ENCODE peak calls at places on chromosomes 5 and 9, in ten cellular contexts. R is stomach, B is HCT116, D is spleen, G is transverse colon, I is endothelial cell of umbilical vein, T is GM23338, K is prostate gland, X is HepG2, H is HL-60. M is an unnamed sample.

GRCh38 chr5:57441557-57441956 is 41.1 kb downstream of the ACTBL2 start:
- DNase-seq in R (no peak), B (no peak), D (no peak), G (no peak), I (peak; percentile 98), T (no peak), K (no peak), X (no peak), H (no peak), M (no peak)

GRCh38 chr5:122704247-122705036 is 70.4 kb upstream of the SNX2 start:
- DNase-seq in R (no peak), B (peak; percentile 43), D (no peak), G (no peak), I (peak; percentile 39), T (peak; percentile 78), K (peak; percentile 10), X (peak; percentile 45), H (no peak), M (no peak)

GRCh38 chr5:78654386-78654785 is 5.8 kb upstream of the LHFPL2 start:
- DNase-seq in R (no peak), B (no peak), D (no peak), G (no peak), I (no peak), T (no peak), K (no peak), X (no peak), H (no peak), M (no peak)

GRCh38 chr5:2399804-2400203 is 351.7 kb downstream of the IRX2 start:
- DNase-seq in R (no peak), B (no peak), D (peak; percentile 50), G (no peak), I (no peak), T (no peak), K (no peak), X (no peak), H (no peak), M (no peak)

GRCh38 chr9:96435345-96435744 is 14.6 kb upstream of the HABP4 start:
- DNase-seq in R (no peak), B (no peak), D (no peak), G (no peak), I (no peak), T (no peak), K (no peak), X (peak; percentile 55), H (no peak), M (no peak)

GRCh38 chr5:177188775-177189174 is 55.2 kb downstream of the NSD1 start:
- DNase-seq in R (no peak), B (no peak), D (no peak), G (no peak), I (no peak), T (no peak), K (no peak), X (no peak), H (no peak), M (no peak)

GRCh38 chr9:17191095-17191494 is 56.3 kb downstream of the CNTLN start:
- DNase-seq in R (no peak), B (no peak), D (no peak), G (no peak), I (peak; percentile 45), T (no peak), K (no peak), X (no peak), H (no peak), M (no peak)

GRCh38 chr5:126471875-126472537 is 48.8 kb downstream of the GRAMD2B start:
- DNase-seq in R (no peak), B (no peak), D (no peak), G (no peak), I (peak; percentile 14), T (no peak), K (no peak), X (peak; percentile 78), H (no peak), M (no peak)

GRCh38 chr5:160398806-160399205 is 1.0 kb downstream of the FAM200C start:
- DNase-seq in R (no peak), B (no peak), D (no peak), G (no peak), I (no peak), T (no peak), K (no peak), X (no peak), H (no peak), M (no peak)

GRCh38 chr9:126773004-126773607 is 31.7 kb upstream of the ZBTB43 start:
- DNase-seq in R (no peak), B (no peak), D (no peak), G (no peak), I (no peak), T (peak; percentile 87), K (no peak), X (peak; percentile 32), H (peak; percentile 20), M (no peak)

GRCh38 chr5:143001764-143002351 is 231.7 kb downstream of the ARHGAP26 start:
- DNase-seq in R (no peak), B (no peak), D (peak; percentile 74), G (no peak), I (peak; percentile 54), T (peak; percentile 39), K (no peak), X (no peak), H (peak; percentile 30), M (no peak)

GRCh38 chr5:15026011-15026481 is 154.5 kb upstream of the ANKH start:
- DNase-seq in R (no peak), B (no peak), D (no peak), G (no peak), I (no peak), T (no peak), K (no peak), X (no peak), H (no peak), M (no peak)

GRCh38 chr5:57698785-57699184 is 216.2 kb upstream of the ACTBL2 start:
- DNase-seq in R (no peak), B (peak; percentile 76), D (no peak), G (no peak), I (peak; percentile 75), T (peak; percentile 90), K (no peak), X (peak; percentile 42), H (no peak), M (no peak)

GRCh38 chr5:50889790-50890189 is 223.4 kb downstream of the PARP8 start:
- DNase-seq in R (no peak), B (no peak), D (no peak), G (no peak), I (no peak), T (no peak), K (no peak), X (no peak), H (no peak), M (no peak)

GRCh38 chr9:134400283-134400682 is 74.0 kb downstream of the RXRA start:
- DNase-seq in R (no peak), B (no peak), D (no peak), G (no peak), I (no peak), T (no peak), K (no peak), X (no peak), H (no peak), M (no peak)
- H3K27ac ChIP-seq in R (no peak overlapping the region), B (no peak overlapping the region), D (no peak overlapping the region), G (no peak overlapping the region), I (no peak overlapping the region), T (no peak overlapping the region), K (no peak overlapping the region), X (no peak overlapping the region), H (no peak overlapping the region), M (no peak overlapping the region)

GRCh38 chr9:132939169-132939568 is 5.2 kb downstream of the TSC1 start:
- DNase-seq in R (no peak), B (no peak), D (no peak), G (no peak), I (no peak), T (no peak), K (no peak), X (no peak), H (no peak), M (no peak)
- TF ChIP-seq POLR2AphosphoS5 in R (no peak), B (no peak), D (no peak), G (no peak), I (no peak), T (no peak), K (no peak), X (no peak), H (no peak), M (no peak)

DNA sequence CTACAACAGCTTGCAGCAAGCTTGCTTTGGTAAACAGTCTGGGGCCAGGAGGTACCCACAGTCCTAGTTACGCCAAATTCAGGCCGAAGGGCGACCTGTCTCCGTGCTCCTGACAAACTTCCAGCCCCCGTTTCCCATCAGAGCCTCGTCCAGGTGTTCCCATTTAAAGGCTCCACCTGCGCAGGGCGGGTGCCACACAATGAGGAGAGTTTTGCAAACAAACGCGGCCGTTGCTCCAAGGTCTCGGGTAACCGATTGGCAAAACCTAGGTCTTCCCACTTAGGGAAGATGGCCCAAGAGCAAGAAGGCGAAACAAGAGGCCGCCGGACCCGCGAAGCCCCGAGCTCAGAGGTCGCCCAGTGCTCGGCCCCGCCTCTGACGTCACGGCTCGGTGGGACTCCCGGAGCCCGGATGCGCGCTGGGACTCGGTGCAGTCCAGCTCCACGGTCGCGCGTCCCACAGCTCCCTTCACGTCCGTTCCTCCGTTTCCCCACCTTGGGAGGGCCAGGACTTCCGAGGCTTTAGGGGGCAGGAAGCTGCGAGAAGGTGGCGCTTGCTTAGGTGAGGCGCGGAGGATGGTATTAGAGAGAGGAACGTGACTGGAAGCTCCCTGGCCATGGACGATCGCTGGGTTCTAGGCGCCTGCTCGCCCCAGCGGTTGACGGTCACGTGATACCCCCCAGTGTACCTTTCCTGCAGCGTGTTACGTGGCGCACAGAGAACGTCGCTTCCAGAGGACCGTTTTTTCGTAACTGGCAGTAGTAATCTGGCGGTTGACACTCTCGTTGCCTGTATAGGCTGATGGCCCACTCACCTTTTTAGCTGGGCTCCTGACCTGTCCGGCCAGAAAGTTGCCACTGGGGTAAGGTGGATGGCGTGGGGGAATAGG is 41.8 kb upstream of the KDM4C start:
- DNase-seq in R (peak; percentile 80), B (peak; percentile 56), D (peak; percentile 88), G (peak; percentile 85), I (no peak), T (peak; percentile 89), K (peak; percentile 47), X (peak; percentile 79), H (peak; percentile 34), M (peak; percentile 68)
- H3K27ac ChIP-seq in R (peak overlapping the region; percentile 87), B (peak overlapping the region; percentile 81), D (no peak overlapping the region), G (peak overlapping the region; percentile 82), I (no peak overlapping the region), T (peak overlapping the region; percentile 81), K (peak overlapping the region; percentile 56), X (peak overlapping the region; percentile 93), H (no peak overlapping the region), M (no peak overlapping the region)

GRCh38 chr5:117379521-117379920 is 804.9 kb upstream of the SEMA6A start:
- DNase-seq in R (no peak), B (no peak), D (no peak), G (no peak), I (no peak), T (no peak), K (no peak), X (no peak), H (no peak), M (no peak)

GRCh38 chr5:117376748-117377147 is 802.1 kb upstream of the SEMA6A start:
- DNase-seq in R (no peak), B (no peak), D (no peak), G (no peak), I (no peak), T (no peak), K (no peak), X (no peak), H (no peak), M (no peak)

DNA sequence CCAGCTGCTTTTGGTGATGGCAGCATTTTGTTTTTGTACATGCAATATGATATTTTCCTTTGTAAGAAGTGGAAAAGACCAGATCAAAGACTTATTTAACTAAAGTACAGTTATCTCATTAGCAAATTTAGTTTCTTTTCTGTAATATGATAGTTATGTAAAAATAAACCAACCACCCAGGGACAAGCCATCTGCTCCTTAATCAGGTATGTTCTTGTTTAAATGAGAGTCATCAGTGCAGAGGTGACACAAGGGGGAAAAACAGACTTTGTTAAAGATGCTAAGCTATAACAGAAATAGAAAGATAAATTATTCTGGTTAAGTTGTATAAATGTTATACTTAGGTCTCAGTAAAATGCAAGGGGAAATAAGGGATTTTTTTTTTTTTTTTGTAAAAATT is 805.7 kb upstream of the SEMA6A start:
- DNase-seq in R (no peak), B (no peak), D (no peak), G (no peak), I (no peak), T (no peak), K (no peak), X (no peak), H (no peak), M (no peak)
- TF ChIP-seq POLR2AphosphoS5 in R (no peak), B (no peak), D (no peak), G (no peak), I (no peak), T (no peak), K (no peak), X (no peak), H (no peak), M (no peak)